ENCODE peak calls at places on chromosomes 1 and 21, in ten cellular contexts. A is esophagus muscularis mucosa; D is AG09319; J is epithelial cell of esophagus; R is BJ; V is CD8-positive, alpha-beta T cell; E is kidney; X is CD14-positive monocyte; S is cardiac fibroblast; I is GM06990. U is an unnamed sample.

GRCh38 chr1:48216941-48217340 is 5.6 kb upstream of the SLC5A9 start:
- DNase-seq in A (no peak), D (no peak), J (no peak), R (no peak), V (no peak), E (no peak), X (no peak), S (no peak), I (no peak), U (no peak)

GRCh38 chr21:45545691-45546531 is 3.7 kb upstream of the SLC19A1 start:
- DNase-seq in A (no peak), D (no peak), J (no peak), R (no peak), V (no peak), E (peak; percentile 71), X (no peak), S (no peak), I (no peak), U (no peak)

GRCh38 chr1:22808186-22808845 is 97.7 kb downstream of the EPHB2 start:
- DNase-seq in A (no peak), D (no peak), J (peak; percentile 73), R (no peak), V (no peak), E (no peak), X (no peak), S (peak; percentile 71), I (no peak), U (no peak)

GRCh38 chr1:51741121-51741681 is 124.3 kb downstream of the OSBPL9 start:
- DNase-seq in A (no peak), D (no peak), J (no peak), R (no peak), V (no peak), E (no peak), X (no peak), S (no peak), I (no peak), U (no peak)

GRCh38 chr1:111101854-111102642 is 37.8 kb downstream of the DRAM2 start:
- DNase-seq in A (no peak), D (no peak), J (peak; percentile 33), R (no peak), V (no peak), E (no peak), X (no peak), S (no peak), I (no peak), U (no peak)

GRCh38 chr1:230807551-230808267 is 60.5 kb downstream of the CAPN9 start:
- DNase-seq in A (peak; percentile 86), D (no peak), J (no peak), R (no peak), V (no peak), E (no peak), X (no peak), S (no peak), I (no peak), U (no peak)

GRCh38 chr21:44312716-44313115 is 12.9 kb downstream of the PFKL start:
- DNase-seq in A (no peak), D (no peak), J (no peak), R (no peak), V (no peak), E (no peak), X (no peak), S (no peak), I (no peak), U (no peak)

GRCh38 chr21:35217504-35218060 is 168.5 kb upstream of the RUNX1 start:
- DNase-seq in A (no peak), D (no peak), J (peak; percentile 98), R (peak; percentile 89), V (no peak), E (peak; percentile 74), X (no peak), S (peak; percentile 63), I (no peak), U (no peak)

GRCh38 chr1:12443151-12443550 is 174.9 kb downstream of the DHRS3 start:
- DNase-seq in A (no peak), D (no peak), J (no peak), R (no peak), V (no peak), E (no peak), X (no peak), S (no peak), I (no peak), U (no peak)

GRCh38 chr1:12439083-12439482 is 178.9 kb downstream of the DHRS3 start:
- DNase-seq in A (no peak), D (no peak), J (no peak), R (no peak), V (no peak), E (no peak), X (no peak), S (no peak), I (no peak), U (no peak)

GRCh38 chr1:12444329-12444841 is 173.6 kb downstream of the DHRS3 start:
- DNase-seq in A (no peak), D (no peak), J (no peak), R (no peak), V (no peak), E (no peak), X (no peak), S (no peak), I (no peak), U (no peak)

GRCh38 chr1:12442217-12442616 is 175.8 kb downstream of the DHRS3 start:
- DNase-seq in A (no peak), D (no peak), J (no peak), R (no peak), V (no peak), E (no peak), X (no peak), S (no peak), I (no peak), U (no peak)

GRCh38 chr1:12441414-12442105 is 176.4 kb downstream of the DHRS3 start:
- DNase-seq in A (no peak), D (no peak), J (no peak), R (no peak), V (no peak), E (no peak), X (no peak), S (no peak), I (no peak), U (no peak)
- TF ChIP-seq CTCF in A (no peak), D (no peak), J (no peak), R (no peak), V (no peak), E (no peak), X (no peak), S (no peak), I (no peak), U (no peak)

GRCh38 chr1:212917134-212917485 is 33.2 kb upstream of the VASH2 start:
- DNase-seq in A (no peak), D (no peak), J (no peak), R (no peak), V (no peak), E (no peak), X (no peak), S (no peak), I (no peak), U (no peak)

GRCh38 chr1:212917858-212918257 is 32.5 kb upstream of the VASH2 start:
- DNase-seq in A (no peak), D (no peak), J (no peak), R (no peak), V (no peak), E (no peak), X (no peak), S (no peak), I (no peak), U (no peak)

GRCh38 chr1:212920246-212920645 is 30.1 kb upstream of the VASH2 start:
- DNase-seq in A (no peak), D (no peak), J (no peak), R (no peak), V (no peak), E (no peak), X (no peak), S (no peak), I (no peak), U (no peak)

GRCh38 chr1:212918751-212919150 is 31.6 kb upstream of the VASH2 start:
- DNase-seq in A (no peak), D (no peak), J (no peak), R (no peak), V (no peak), E (no peak), X (no peak), S (no peak), I (no peak), U (no peak)

DNA sequence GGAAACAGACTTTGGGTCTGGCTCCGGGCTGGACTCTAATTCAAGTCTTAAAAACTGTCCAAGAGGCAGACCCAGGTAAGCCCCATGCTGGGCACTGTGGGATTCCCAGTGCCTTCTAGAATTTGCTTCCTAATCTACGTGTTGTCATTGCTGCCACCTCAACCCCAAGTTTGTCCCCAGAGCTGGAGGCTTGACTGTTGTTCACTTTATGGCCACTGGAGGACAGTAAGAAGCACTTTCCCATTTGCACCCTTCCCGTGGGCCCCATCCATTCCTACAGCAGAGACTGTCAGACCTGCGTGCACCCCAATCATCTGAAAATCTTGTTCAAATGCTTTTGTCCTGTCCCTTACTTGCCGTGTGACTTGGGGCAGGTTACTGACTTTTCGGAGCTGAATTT is 29.4 kb upstream of the VASH2 start:
- DNase-seq in A (peak; percentile 83), D (no peak), J (no peak), R (no peak), V (no peak), E (no peak), X (no peak), S (no peak), I (no peak), U (peak; percentile 57)
- TF ChIP-seq CTCF in A (peak; percentile 29), D (peak; percentile 18), J (no peak), R (peak; percentile 26), V (no peak), E (peak; percentile 45), X (peak; percentile 31), S (peak; percentile 43), I (peak; percentile 67), U (peak; percentile 42)

GRCh38 chr1:205739348-205740160 is 10.4 kb downstream of the NUCKS1 start:
- DNase-seq in A (no peak), D (peak; percentile 64), J (peak; percentile 12), R (peak; percentile 26), V (no peak), E (no peak), X (no peak), S (peak; percentile 47), I (no peak), U (no peak)
- TF ChIP-seq CTCF in A (no peak), D (peak; percentile 31), J (peak; percentile 23), R (peak; percentile 43), V (no peak), E (no peak), X (no peak), S (peak; percentile 33), I (no peak), U (no peak)

GRCh38 chr1:1778827-1779675 is 781 bp upstream of the NADK start:
- DNase-seq in A (no peak), D (no peak), J (peak; percentile 84), R (no peak), V (peak; percentile 47), E (peak; percentile 96), X (peak; percentile 92), S (no peak), I (peak; percentile 99), U (peak; percentile 93)

GRCh38 chr1:1779691-1780597 is 1.7 kb upstream of the NADK start:
- DNase-seq in A (no peak), D (no peak), J (peak; percentile 34), R (no peak), V (peak; percentile 31), E (peak; percentile 78), X (peak; percentile 88), S (peak; percentile 82), I (peak; percentile 86), U (peak; percentile 82)

GRCh38 chr1:1777510-1777909 is 760 bp downstream of the NADK start:
- DNase-seq in A (no peak), D (no peak), J (peak; percentile 26), R (no peak), V (no peak), E (peak; percentile 65), X (no peak), S (peak; percentile 76), I (no peak), U (no peak)

GRCh38 chr1:1776672-1777393 is 1.4 kb downstream of the NADK start:
- DNase-seq in A (no peak), D (no peak), J (no peak), R (no peak), V (no peak), E (no peak), X (no peak), S (no peak), I (no peak), U (no peak)

GRCh38 chr1:1777950-1778826 is at the start of gene NADK:
- DNase-seq in A (no peak), D (no peak), J (peak; percentile 57), R (no peak), V (peak; percentile 45), E (peak; percentile 89), X (no peak), S (peak; percentile 63), I (peak; percentile 88), U (peak; percentile 89)
- TF ChIP-seq CTCF in A (no peak), D (no peak), J (no peak), R (no peak), V (no peak), E (no peak), X (no peak), S (no peak), I (no peak), U (no peak)

U was measured in GM10248.